ENCODE peak calls at places on chromosome 2, in six cellular contexts. One of them, this sample, is unnamed.

GRCh38 chr2:70091364-70091763 is 4.1 kb downstream of the PCBP1 start:
- DNase-seq in Panc1: no peak
- DNase-seq in mucosa of descending colon: no peak
- DNase-seq in vagina: no peak
- DNase-seq in adrenal gland: no peak
- DNase-seq in Caco-2: no peak
- DNase-seq in this sample: no peak

GRCh38 chr2:241762321-241762932 is 14.2 kb upstream of the GAL3ST2 start:
- DNase-seq in Caco-2: no peak
- DNase-seq in adrenal gland: no peak
- DNase-seq in vagina: no peak
- DNase-seq in Panc1: no peak
- DNase-seq in mucosa of descending colon: no peak
- DNase-seq in this sample: no peak

GRCh38 chr2:26588576-26588975 is 52.6 kb downstream of the CIB4 start:
- DNase-seq in adrenal gland: no peak
- DNase-seq in vagina: no peak
- DNase-seq in mucosa of descending colon: no peak
- DNase-seq in Caco-2: peak; percentile 24
- DNase-seq in Panc1: no peak
- DNase-seq in this sample: no peak

GRCh38 chr2:174572556-174572955 is 25.0 kb downstream of the WIPF1 start:
- DNase-seq in mucosa of descending colon: no peak
- DNase-seq in Caco-2: no peak
- DNase-seq in Panc1: no peak
- DNase-seq in vagina: no peak
- DNase-seq in adrenal gland: no peak
- DNase-seq in this sample: no peak

GRCh38 chr2:101501443-101501842 is 26.5 kb upstream of the RFX8 start:
- DNase-seq in Caco-2: no peak
- DNase-seq in adrenal gland: no peak
- DNase-seq in vagina: no peak
- DNase-seq in Panc1: no peak
- DNase-seq in mucosa of descending colon: no peak
- DNase-seq in this sample: no peak

GRCh38 chr2:69770193-69770702 is 28.3 kb downstream of the ANXA4 start:
- DNase-seq in Caco-2: no peak
- DNase-seq in mucosa of descending colon: no peak
- DNase-seq in adrenal gland: peak; percentile 41
- DNase-seq in Panc1: peak; percentile 91
- DNase-seq in vagina: no peak
- DNase-seq in this sample: no peak

GRCh38 chr2:66236816-66237469 is 198.0 kb upstream of the MEIS1 start:
- DNase-seq in vagina: no peak
- DNase-seq in Caco-2: no peak
- DNase-seq in adrenal gland: no peak
- DNase-seq in Panc1: no peak
- DNase-seq in mucosa of descending colon: no peak
- DNase-seq in this sample: no peak

GRCh38 chr2:225400060-225400511 is 576 bp downstream of the NYAP2 start:
- DNase-seq in adrenal gland: peak; percentile 26
- DNase-seq in mucosa of descending colon: no peak
- DNase-seq in Caco-2: no peak
- DNase-seq in vagina: no peak
- DNase-seq in Panc1: no peak
- DNase-seq in this sample: peak; percentile 8

GRCh38 chr2:69936913-69937312 is 22.0 kb downstream of the MXD1 start:
- DNase-seq in vagina: no peak
- DNase-seq in Caco-2: no peak
- DNase-seq in adrenal gland: no peak
- DNase-seq in mucosa of descending colon: no peak
- DNase-seq in Panc1: no peak
- DNase-seq in this sample: no peak

GRCh38 chr2:189549440-189549832 is 31.1 kb downstream of the SLC40A1 start:
- DNase-seq in vagina: no peak
- DNase-seq in mucosa of descending colon: no peak
- DNase-seq in adrenal gland: no peak
- DNase-seq in Caco-2: no peak
- DNase-seq in Panc1: no peak
- DNase-seq in this sample: no peak

GRCh38 chr2:28958689-28959088 is 22.4 kb upstream of the TOGARAM2 start:
- DNase-seq in mucosa of descending colon: no peak
- DNase-seq in Panc1: peak; percentile 59
- DNase-seq in Caco-2: peak; percentile 69
- DNase-seq in adrenal gland: peak; percentile 50
- DNase-seq in vagina: no peak
- DNase-seq in this sample: peak; percentile 40

GRCh38 chr2:99444222-99444621 is 45.6 kb downstream of the REV1 start:
- DNase-seq in Panc1: no peak
- DNase-seq in Caco-2: no peak
- DNase-seq in vagina: no peak
- DNase-seq in mucosa of descending colon: no peak
- DNase-seq in adrenal gland: no peak
- DNase-seq in this sample: no peak

GRCh38 chr2:235171511-235172130 is 219.8 kb downstream of the SH3BP4 start:
- DNase-seq in Panc1: no peak
- DNase-seq in vagina: no peak
- DNase-seq in Caco-2: no peak
- DNase-seq in adrenal gland: no peak
- DNase-seq in mucosa of descending colon: no peak
- DNase-seq in this sample: no peak

GRCh38 chr2:149018971-149019370 is 19.5 kb upstream of the LYPD6B start:
- DNase-seq in Caco-2: no peak
- DNase-seq in Panc1: no peak
- DNase-seq in vagina: no peak
- DNase-seq in adrenal gland: no peak
- DNase-seq in mucosa of descending colon: no peak
- DNase-seq in this sample: no peak

GRCh38 chr2:162926501-162926900 is 87.9 kb upstream of the KCNH7 start:
- DNase-seq in Caco-2: no peak
- DNase-seq in mucosa of descending colon: no peak
- DNase-seq in vagina: no peak
- DNase-seq in Panc1: peak; percentile 45
- DNase-seq in adrenal gland: no peak
- DNase-seq in this sample: no peak

GRCh38 chr2:171798156-171798815 is 95.8 kb downstream of the SLC25A12 start:
- DNase-seq in Panc1: peak; percentile 27
- DNase-seq in adrenal gland: no peak
- DNase-seq in Caco-2: no peak
- DNase-seq in mucosa of descending colon: no peak
- DNase-seq in vagina: no peak
- DNase-seq in this sample: no peak

GRCh38 chr2:235052514-235053354 is 100.9 kb downstream of the SH3BP4 start:
- DNase-seq in vagina: no peak
- DNase-seq in Caco-2: no peak
- DNase-seq in Panc1: no peak
- DNase-seq in adrenal gland: no peak
- DNase-seq in mucosa of descending colon: no peak
- DNase-seq in this sample: peak; percentile 89

GRCh38 chr2:166179201-166179600 is 51.4 kb upstream of the SCN1A start:
- DNase-seq in Caco-2: no peak
- DNase-seq in adrenal gland: no peak
- DNase-seq in vagina: no peak
- DNase-seq in mucosa of descending colon: no peak
- DNase-seq in Panc1: no peak
- DNase-seq in this sample: no peak
- TF ChIP-seq CTCF in Caco-2: no peak
- TF ChIP-seq CTCF in adrenal gland: no peak
- TF ChIP-seq CTCF in vagina: no peak
- TF ChIP-seq CTCF in mucosa of descending colon: no peak
- TF ChIP-seq CTCF in Panc1: peak; percentile 10
- TF ChIP-seq CTCF in this sample: peak; percentile 23

DNA sequence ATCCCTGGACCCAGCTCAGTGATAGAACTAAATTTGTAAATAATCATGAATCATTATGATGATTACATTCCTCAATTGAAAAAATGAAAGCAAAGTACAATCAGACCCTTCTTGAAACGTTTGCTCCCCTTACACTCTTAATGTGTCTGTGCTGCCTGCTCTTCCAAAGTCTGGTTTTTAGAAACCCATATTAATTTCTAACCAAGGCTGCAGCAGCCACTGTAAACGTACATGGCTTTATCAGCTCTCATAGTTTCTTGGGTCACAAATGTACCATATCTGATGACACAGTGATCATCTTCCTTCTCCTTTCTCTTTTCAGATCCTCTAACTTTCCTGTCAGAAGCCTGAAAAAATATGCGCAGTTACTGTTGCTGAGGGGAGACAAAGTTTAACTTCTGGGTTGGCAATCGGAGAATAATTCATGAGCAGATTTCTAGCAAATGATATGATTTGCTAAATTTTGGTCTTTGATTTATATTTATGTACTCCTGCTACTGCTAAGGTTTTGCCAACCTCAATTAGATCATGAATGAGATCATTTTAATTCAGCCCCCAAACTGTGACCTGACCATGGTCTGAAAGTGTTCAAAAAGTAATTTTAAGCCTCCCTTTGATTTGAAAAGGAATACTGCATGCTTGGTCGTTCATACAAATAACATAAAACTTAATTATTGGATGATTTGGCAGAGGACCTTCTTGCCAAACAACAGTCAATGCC is 12.3 kb downstream of the ZEB2 start:
- DNase-seq in adrenal gland: no peak
- DNase-seq in Caco-2: no peak
- DNase-seq in mucosa of descending colon: no peak
- DNase-seq in Panc1: no peak
- DNase-seq in vagina: no peak
- DNase-seq in this sample: no peak
- H3K4me3 ChIP-seq in adrenal gland: no peak overlapping the region
- H3K4me3 ChIP-seq in Caco-2: no peak overlapping the region
- H3K4me3 ChIP-seq in mucosa of descending colon: no peak overlapping the region
- H3K4me3 ChIP-seq in Panc1: no peak overlapping the region
- H3K4me3 ChIP-seq in vagina: peak overlapping the region; percentile 22
- H3K4me3 ChIP-seq in this sample: no peak overlapping the region

GRCh38 chr2:86243272-86243671 is 44.0 kb downstream of the MRPL35 start:
- DNase-seq in mucosa of descending colon: no peak
- DNase-seq in Panc1: no peak
- DNase-seq in adrenal gland: no peak
- DNase-seq in Caco-2: no peak
- DNase-seq in vagina: no peak
- DNase-seq in this sample: no peak

GRCh38 chr2:86240251-86240650 is 41.0 kb downstream of the MRPL35 start:
- DNase-seq in Panc1: no peak
- DNase-seq in adrenal gland: no peak
- DNase-seq in mucosa of descending colon: no peak
- DNase-seq in vagina: no peak
- DNase-seq in Caco-2: no peak
- DNase-seq in this sample: no peak

GRCh38 chr2:86241611-86242010 is 42.4 kb downstream of the MRPL35 start:
- DNase-seq in mucosa of descending colon: no peak
- DNase-seq in vagina: no peak
- DNase-seq in Caco-2: no peak
- DNase-seq in adrenal gland: no peak
- DNase-seq in Panc1: no peak
- DNase-seq in this sample: no peak

GRCh38 chr2:86239745-86240144 is 40.5 kb downstream of the MRPL35 start:
- DNase-seq in vagina: no peak
- DNase-seq in mucosa of descending colon: no peak
- DNase-seq in adrenal gland: no peak
- DNase-seq in Panc1: no peak
- DNase-seq in Caco-2: no peak
- DNase-seq in this sample: no peak

DNA sequence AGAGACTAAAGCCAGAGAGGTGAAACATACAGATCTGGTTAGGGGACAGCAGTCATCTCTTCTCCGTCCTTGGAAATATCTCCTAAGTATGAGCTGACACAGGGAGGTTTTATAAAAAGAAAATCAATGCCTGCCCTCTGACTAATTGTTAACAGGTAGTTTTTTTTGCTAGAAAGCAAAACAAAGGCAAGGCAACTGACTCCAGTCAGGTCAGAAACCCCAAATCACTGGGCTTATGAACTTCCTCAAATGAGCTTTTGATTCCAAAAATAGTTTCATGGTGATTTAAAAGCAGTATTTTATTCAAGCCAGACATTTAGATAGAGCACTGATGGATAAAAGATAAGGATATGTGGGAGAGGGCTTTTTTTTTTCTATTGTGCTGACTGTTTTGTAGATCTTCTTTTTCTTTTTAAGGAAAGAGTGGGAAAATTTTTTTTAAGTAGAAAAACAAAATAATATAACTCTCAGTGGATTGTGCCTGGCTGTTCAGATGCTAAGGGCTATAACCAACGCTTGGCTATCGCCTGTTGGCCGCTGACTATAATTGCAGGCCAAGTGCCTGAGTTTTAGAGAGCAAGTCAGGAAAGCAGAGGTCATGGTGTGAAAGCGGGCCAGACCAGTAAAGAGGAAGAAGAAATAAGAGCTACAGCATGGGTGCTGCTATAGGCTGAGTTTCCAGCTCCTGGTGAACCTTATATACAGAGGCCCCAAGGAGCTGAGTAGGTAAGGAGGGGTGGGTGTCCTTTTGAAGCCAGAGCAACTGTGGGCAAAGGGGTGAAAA is 44.9 kb downstream of the MRPL35 start:
- DNase-seq in Caco-2: no peak
- DNase-seq in vagina: no peak
- DNase-seq in adrenal gland: no peak
- DNase-seq in Panc1: no peak
- DNase-seq in mucosa of descending colon: no peak
- DNase-seq in this sample: no peak
- TF ChIP-seq CTCF in Caco-2: no peak
- TF ChIP-seq CTCF in vagina: no peak
- TF ChIP-seq CTCF in adrenal gland: no peak
- TF ChIP-seq CTCF in Panc1: no peak
- TF ChIP-seq CTCF in mucosa of descending colon: no peak
- TF ChIP-seq CTCF in this sample: no peak

GRCh38 chr2:24917731-24918325 is 2.2 kb downstream of the ADCY3 start:
- DNase-seq in Panc1: no peak
- DNase-seq in vagina: no peak
- DNase-seq in mucosa of descending colon: no peak
- DNase-seq in adrenal gland: no peak
- DNase-seq in Caco-2: no peak
- DNase-seq in this sample: no peak
- H3K4me3 ChIP-seq in Panc1: no peak overlapping the region
- H3K4me3 ChIP-seq in vagina: peak overlapping the region; percentile 65
- H3K4me3 ChIP-seq in mucosa of descending colon: no peak overlapping the region
- H3K4me3 ChIP-seq in adrenal gland: no peak overlapping the region
- H3K4me3 ChIP-seq in Caco-2: no peak overlapping the region
- H3K4me3 ChIP-seq in this sample: no peak overlapping the region

GRCh38 chr2:160332318-160332717 is 132.2 kb upstream of the ITGB6 start:
- DNase-seq in vagina: no peak
- DNase-seq in Panc1: no peak
- DNase-seq in Caco-2: no peak
- DNase-seq in adrenal gland: peak; percentile 32
- DNase-seq in mucosa of descending colon: no peak
- DNase-seq in this sample: no peak

GRCh38 chr2:160328748-160329147 is 128.7 kb upstream of the ITGB6 start:
- DNase-seq in vagina: no peak
- DNase-seq in mucosa of descending colon: no peak
- DNase-seq in Panc1: no peak
- DNase-seq in Caco-2: no peak
- DNase-seq in adrenal gland: no peak
- DNase-seq in this sample: no peak

GRCh38 chr2:160333324-160334027 is 133.4 kb upstream of the ITGB6 start:
- DNase-seq in Caco-2: no peak
- DNase-seq in mucosa of descending colon: no peak
- DNase-seq in adrenal gland: no peak
- DNase-seq in vagina: no peak
- DNase-seq in Panc1: no peak
- DNase-seq in this sample: no peak

GRCh38 chr2:160329196-160329595 is 129.1 kb upstream of the ITGB6 start:
- DNase-seq in adrenal gland: no peak
- DNase-seq in Panc1: no peak
- DNase-seq in Caco-2: no peak
- DNase-seq in mucosa of descending colon: no peak
- DNase-seq in vagina: no peak
- DNase-seq in this sample: no peak

GRCh38 chr2:160331258-160332025 is 131.4 kb upstream of the ITGB6 start:
- DNase-seq in vagina: no peak
- DNase-seq in Caco-2: no peak
- DNase-seq in adrenal gland: no peak
- DNase-seq in Panc1: no peak
- DNase-seq in mucosa of descending colon: no peak
- DNase-seq in this sample: no peak
- TF ChIP-seq CTCF in vagina: no peak
- TF ChIP-seq CTCF in Caco-2: no peak
- TF ChIP-seq CTCF in adrenal gland: no peak
- TF ChIP-seq CTCF in Panc1: no peak
- TF ChIP-seq CTCF in mucosa of descending colon: no peak
- TF ChIP-seq CTCF in this sample: no peak

This sample was measured in LNCaP clone FGC.